ENCODE peak calls at places on chromosomes 5 and 9, in seven cellular contexts. D is cardiac fibroblast, P is NB4, Z is gastrocnemius medialis, T is fibroblast of the aortic adventitia, I is dorsolateral prefrontal cortex, H is stomach. K is an unnamed sample.
A peak's percentile ranks its signal among the peaks of the same experiment; 100 is the strongest.

GRCh38 chr9:96646081-96646991 is 8.8 kb downstream of the PRXL2C start:
- DNase-seq in D (peak; percentile 64), P (peak; percentile 88), Z (peak; percentile 92), T (peak; percentile 67), I (no peak), H (no peak), K (peak; percentile 13)

GRCh38 chr5:155616779-155617392 is 603.3 kb downstream of the KIF4B start:
- DNase-seq in D (peak; percentile 0), P (peak; percentile 54), Z (peak; percentile 12), T (no peak), I (peak; percentile 30), H (peak; percentile 26), K (no peak)

GRCh38 chr9:326667-327066 is 112.0 kb downstream of the DOCK8 start:
- DNase-seq in D (no peak), P (no peak), Z (no peak), T (no peak), I (no peak), H (no peak), K (no peak)

GRCh38 chr5:149873896-149874295 is 70.7 kb downstream of the PDE6A start:
- DNase-seq in D (peak; percentile 13), P (no peak), Z (no peak), T (no peak), I (no peak), H (no peak), K (no peak)

GRCh38 chr9:111271481-111272080 is 58.4 kb downstream of the OR2K2 start:
- DNase-seq in D (no peak), P (no peak), Z (no peak), T (peak; percentile 16), I (no peak), H (no peak), K (peak; percentile 44)

GRCh38 chr5:126857472-126858410 is 80.8 kb downstream of the LMNB1 start:
- DNase-seq in D (peak; percentile 85), P (no peak), Z (no peak), T (peak; percentile 60), I (peak; percentile 47), H (no peak), K (peak; percentile 6)

GRCh38 chr5:179275381-179275878 is 69.8 kb downstream of the ADAMTS2 start:
- DNase-seq in D (peak; percentile 70), P (no peak), Z (no peak), T (no peak), I (no peak), H (no peak), K (no peak)

GRCh38 chr5:31066655-31067328 is 126.7 kb upstream of the CDH6 start:
- DNase-seq in D (peak; percentile 79), P (no peak), Z (no peak), T (peak; percentile 95), I (no peak), H (no peak), K (peak; percentile 3)

GRCh38 chr5:94620257-94620656 is 1.8 kb downstream of the SLF1 start:
- DNase-seq in D (no peak), P (no peak), Z (no peak), T (no peak), I (no peak), H (no peak), K (no peak)

GRCh38 chr5:150278916-150279315 is 10.7 kb downstream of the CAMK2A start:
- DNase-seq in D (peak; percentile 64), P (no peak), Z (no peak), T (peak; percentile 57), I (no peak), H (no peak), K (peak; percentile 71)

GRCh38 chr5:97046270-97046982 is 96.0 kb downstream of the LIX1 start:
- DNase-seq in D (peak; percentile 15), P (peak; percentile 15), Z (no peak), T (peak; percentile 5), I (no peak), H (no peak), K (peak; percentile 36)

GRCh38 chr5:133287500-133287899 is 235.7 kb downstream of the HSPA4 start:
- DNase-seq in D (peak; percentile 67), P (peak; percentile 50), Z (peak; percentile 74), T (peak; percentile 43), I (peak; percentile 44), H (peak; percentile 55), K (peak; percentile 42)
- TF ChIP-seq CTCF in D (peak; percentile 57), P (peak; percentile 64), Z (peak; percentile 60), T (peak; percentile 55), I (no peak), H (peak; percentile 33), K (peak; percentile 80)

GRCh38 chr5:39702928-39703327 is 278.1 kb upstream of the DAB2 start:
- DNase-seq in D (no peak), P (no peak), Z (no peak), T (peak; percentile 24), I (no peak), H (no peak), K (no peak)

GRCh38 chr5:39696672-39697398 is 272.1 kb upstream of the DAB2 start:
- DNase-seq in D (no peak), P (no peak), Z (no peak), T (no peak), I (no peak), H (no peak), K (peak; percentile 7)

GRCh38 chr5:39699164-39699563 is 274.4 kb upstream of the DAB2 start:
- DNase-seq in D (no peak), P (no peak), Z (no peak), T (peak; percentile 30), I (no peak), H (no peak), K (no peak)

GRCh38 chr5:39697891-39698290 is 273.1 kb upstream of the DAB2 start:
- DNase-seq in D (no peak), P (no peak), Z (no peak), T (no peak), I (no peak), H (no peak), K (no peak)

DNA sequence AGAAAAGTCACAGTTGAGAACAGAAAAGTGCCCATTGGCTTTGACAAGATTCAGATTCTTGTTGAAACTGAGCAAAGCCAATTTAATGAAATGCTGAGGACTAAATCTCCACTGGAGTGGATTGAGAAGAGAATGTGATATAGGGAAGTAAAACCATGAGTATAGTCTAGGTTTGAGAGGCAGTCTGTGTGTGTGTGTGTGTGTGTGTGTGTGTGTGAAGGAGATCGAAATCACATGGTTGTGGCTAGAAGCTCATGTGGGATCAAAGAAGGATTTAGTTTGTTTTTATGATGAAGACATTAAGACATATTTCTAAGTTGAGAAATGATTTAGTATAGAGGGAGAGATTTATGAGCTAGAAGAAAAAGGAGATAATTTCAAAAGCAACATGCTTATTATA is 275.7 kb upstream of the DAB2 start:
- DNase-seq in D (no peak), P (no peak), Z (no peak), T (no peak), I (no peak), H (no peak), K (no peak)
- H3K4me3 ChIP-seq in D (no peak overlapping the region), P (no peak overlapping the region), Z (no peak overlapping the region), T (no peak overlapping the region), I (no peak overlapping the region), H (no peak overlapping the region), K (no peak overlapping the region)

GRCh38 chr9:33159760-33160127 is 7.4 kb downstream of the B4GALT1 start:
- DNase-seq in D (peak; percentile 84), P (peak; percentile 91), Z (peak; percentile 48), T (peak; percentile 79), I (no peak), H (peak; percentile 50), K (peak; percentile 87)

GRCh38 chr9:33158555-33159057 is 8.5 kb downstream of the B4GALT1 start:
- DNase-seq in D (no peak), P (peak; percentile 77), Z (no peak), T (no peak), I (no peak), H (no peak), K (no peak)

GRCh38 chr9:33159058-33159759 is 7.9 kb downstream of the B4GALT1 start:
- DNase-seq in D (peak; percentile 87), P (peak; percentile 91), Z (peak; percentile 59), T (peak; percentile 70), I (no peak), H (no peak), K (peak; percentile 61)

GRCh38 chr9:33155393-33155792 is 11.7 kb downstream of the B4GALT1 start:
- DNase-seq in D (no peak), P (peak; percentile 59), Z (no peak), T (no peak), I (no peak), H (no peak), K (no peak)

DNA sequence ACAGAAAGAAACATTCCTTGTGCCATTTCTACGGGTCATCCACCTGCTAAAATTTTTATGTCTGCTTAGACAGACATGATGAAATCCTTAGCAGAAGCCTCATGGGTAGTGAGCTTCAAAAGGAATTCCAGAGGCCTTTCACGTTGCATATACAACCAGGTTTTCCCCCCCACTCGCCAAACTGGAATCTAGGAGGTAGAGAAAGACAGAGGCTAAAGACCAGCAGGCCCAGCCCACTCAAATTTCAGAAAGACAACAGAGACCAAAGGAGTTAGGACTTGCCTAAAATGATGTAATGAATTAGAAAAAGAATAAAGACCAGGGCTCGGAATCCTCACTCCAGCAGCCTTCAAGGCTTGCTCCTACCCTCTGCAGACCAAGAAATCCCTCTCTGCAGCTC is 9.2 kb downstream of the B4GALT1 start:
- DNase-seq in D (no peak), P (no peak), Z (no peak), T (no peak), I (no peak), H (no peak), K (no peak)
- TF ChIP-seq CTCF in D (no peak), P (no peak), Z (no peak), T (no peak), I (no peak), H (no peak), K (no peak)

DNA sequence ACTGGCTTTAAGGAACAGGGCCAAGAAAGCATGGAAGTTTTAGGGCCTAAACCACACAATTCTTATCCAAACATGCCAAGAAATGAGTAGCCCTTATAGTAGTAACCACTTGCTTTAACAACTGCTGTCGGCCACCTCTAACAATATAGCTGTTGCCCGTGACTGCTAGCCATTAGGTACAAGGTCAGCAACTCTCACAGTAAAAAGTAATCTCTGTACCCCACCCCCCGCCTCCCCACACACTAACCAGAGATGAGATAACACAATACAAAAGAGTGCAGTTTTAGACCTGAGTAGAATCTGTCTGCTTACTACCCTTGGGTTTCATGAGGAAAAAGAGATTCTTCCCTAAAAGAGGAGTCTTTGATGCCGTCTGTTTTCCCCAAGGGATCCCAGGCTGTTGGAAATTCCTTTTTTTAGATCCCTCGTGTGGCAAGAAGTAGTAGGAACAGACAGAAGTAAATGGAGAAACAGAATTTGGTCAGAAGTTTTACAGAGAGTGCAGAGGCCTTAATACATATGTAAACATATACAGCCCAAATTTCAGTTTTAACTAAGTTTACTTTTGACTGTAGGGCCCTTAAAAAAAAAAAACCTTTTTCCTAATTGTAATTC is 94.3 kb downstream of the WDR41 start:
- DNase-seq in D (no peak), P (no peak), Z (no peak), T (no peak), I (no peak), H (no peak), K (peak; percentile 9)
- H3K4me3 ChIP-seq in D (no peak overlapping the region), P (no peak overlapping the region), Z (no peak overlapping the region), T (no peak overlapping the region), I (no peak overlapping the region), H (no peak overlapping the region), K (no peak overlapping the region)

GRCh38 chr5:59496524-59497134 is 396.9 kb downstream of the PDE4D start:
- DNase-seq in D (peak; percentile 32), P (peak; percentile 35), Z (no peak), T (peak; percentile 6), I (no peak), H (no peak), K (no peak)
- TF ChIP-seq CTCF in D (peak; percentile 68), P (peak; percentile 50), Z (no peak), T (peak; percentile 56), I (no peak), H (no peak), K (peak; percentile 44)